ENCODE peak calls at places on chromosomes 1 and 21, in seven cellular contexts. One of them, this sample, is unnamed.
A peak's percentile ranks its signal among the peaks of the same experiment; 100 is the strongest.

GRCh38 chr1:155284476-155284875 is 7.2 kb downstream of the HCN3 start:
- DNase-seq in neural progenitor cell: no peak
- DNase-seq in MM.1S: no peak
- DNase-seq in fibroblast of lung: no peak
- DNase-seq in hepatocyte: no peak
- DNase-seq in PC-3: no peak
- DNase-seq in OCI-LY7: no peak
- DNase-seq in this sample: no peak

GRCh38 chr1:236523704-236524141 is at the start of gene LGALS8:
- DNase-seq in neural progenitor cell: peak; percentile 69
- DNase-seq in MM.1S: peak; percentile 51
- DNase-seq in OCI-LY7: no peak
- DNase-seq in fibroblast of lung: peak; percentile 84
- DNase-seq in PC-3: peak; percentile 67
- DNase-seq in hepatocyte: peak; percentile 90
- DNase-seq in this sample: peak; percentile 78

GRCh38 chr1:198756470-198756869 is 117.6 kb downstream of the PTPRC start:
- DNase-seq in MM.1S: peak; percentile 31
- DNase-seq in neural progenitor cell: no peak
- DNase-seq in hepatocyte: no peak
- DNase-seq in OCI-LY7: no peak
- DNase-seq in fibroblast of lung: peak; percentile 64
- DNase-seq in PC-3: peak; percentile 41
- DNase-seq in this sample: no peak

GRCh38 chr1:201248721-201249559 is 34.4 kb upstream of the PKP1 start:
- DNase-seq in hepatocyte: no peak
- DNase-seq in MM.1S: no peak
- DNase-seq in PC-3: no peak
- DNase-seq in neural progenitor cell: no peak
- DNase-seq in fibroblast of lung: no peak
- DNase-seq in OCI-LY7: no peak
- DNase-seq in this sample: no peak

GRCh38 chr1:161801955-161802354 is 35.8 kb downstream of the ATF6 start:
- DNase-seq in neural progenitor cell: peak; percentile 16
- DNase-seq in MM.1S: peak; percentile 98
- DNase-seq in hepatocyte: peak; percentile 5
- DNase-seq in PC-3: no peak
- DNase-seq in OCI-LY7: no peak
- DNase-seq in fibroblast of lung: no peak
- DNase-seq in this sample: no peak

GRCh38 chr1:35881850-35882273 is 1.1 kb upstream of the AGO1 start:
- DNase-seq in OCI-LY7: no peak
- DNase-seq in hepatocyte: no peak
- DNase-seq in neural progenitor cell: no peak
- DNase-seq in MM.1S: no peak
- DNase-seq in PC-3: no peak
- DNase-seq in fibroblast of lung: no peak
- DNase-seq in this sample: no peak

GRCh38 chr21:45041351-45041805 is 33.0 kb upstream of the ADARB1 start:
- DNase-seq in fibroblast of lung: peak; percentile 88
- DNase-seq in neural progenitor cell: no peak
- DNase-seq in PC-3: no peak
- DNase-seq in MM.1S: no peak
- DNase-seq in OCI-LY7: no peak
- DNase-seq in hepatocyte: peak; percentile 50
- DNase-seq in this sample: no peak

GRCh38 chr1:21633141-21633755 is 35.9 kb downstream of the RAP1GAP start:
- DNase-seq in hepatocyte: no peak
- DNase-seq in OCI-LY7: no peak
- DNase-seq in neural progenitor cell: no peak
- DNase-seq in MM.1S: no peak
- DNase-seq in fibroblast of lung: no peak
- DNase-seq in PC-3: no peak
- DNase-seq in this sample: no peak

GRCh38 chr1:17209446-17209845 is 4.5 kb downstream of the PADI1 start:
- DNase-seq in neural progenitor cell: no peak
- DNase-seq in OCI-LY7: no peak
- DNase-seq in fibroblast of lung: no peak
- DNase-seq in PC-3: no peak
- DNase-seq in hepatocyte: no peak
- DNase-seq in MM.1S: no peak
- DNase-seq in this sample: no peak

GRCh38 chr1:7013833-7014639 is 228.8 kb downstream of the CAMTA1 start:
- DNase-seq in OCI-LY7: no peak
- DNase-seq in MM.1S: no peak
- DNase-seq in fibroblast of lung: no peak
- DNase-seq in PC-3: no peak
- DNase-seq in hepatocyte: no peak
- DNase-seq in neural progenitor cell: no peak
- DNase-seq in this sample: no peak

DNA sequence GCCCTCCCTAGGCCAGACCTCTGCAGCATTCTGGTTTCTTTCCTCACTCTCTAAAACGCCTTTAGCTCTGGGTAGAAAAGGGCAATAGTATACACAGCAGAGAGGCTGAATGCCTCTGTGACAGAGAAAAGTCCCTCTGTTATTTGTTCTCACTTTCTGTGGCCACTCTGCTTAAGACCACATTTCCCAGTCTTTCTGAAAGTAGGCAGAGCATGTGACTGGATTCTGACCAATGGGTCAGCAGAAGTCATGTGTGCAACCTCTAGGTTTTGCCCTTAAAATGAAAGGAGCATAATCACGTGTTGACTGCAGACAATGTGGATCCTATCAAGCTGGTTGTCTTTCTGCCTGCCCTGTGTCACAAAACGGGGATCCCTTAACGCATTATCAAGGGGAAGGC is 79.7 kb upstream of the MARK1 start:
- DNase-seq in PC-3: no peak
- DNase-seq in hepatocyte: no peak
- DNase-seq in fibroblast of lung: no peak
- DNase-seq in OCI-LY7: no peak
- DNase-seq in MM.1S: peak; percentile 58
- DNase-seq in neural progenitor cell: no peak
- DNase-seq in this sample: no peak
- H3K79me2 ChIP-seq in PC-3: no peaks in the 10 kb centered on the region
- H3K79me2 ChIP-seq in hepatocyte: no peaks in the 10 kb centered on the region
- H3K79me2 ChIP-seq in fibroblast of lung: no peaks in the 10 kb centered on the region
- H3K79me2 ChIP-seq in OCI-LY7: no peaks in the 10 kb centered on the region
- H3K79me2 ChIP-seq in MM.1S: no peaks in the 10 kb centered on the region
- H3K79me2 ChIP-seq in neural progenitor cell: no peaks in the 10 kb centered on the region
- H3K79me2 ChIP-seq in this sample: no peaks in the 10 kb centered on the region

DNA sequence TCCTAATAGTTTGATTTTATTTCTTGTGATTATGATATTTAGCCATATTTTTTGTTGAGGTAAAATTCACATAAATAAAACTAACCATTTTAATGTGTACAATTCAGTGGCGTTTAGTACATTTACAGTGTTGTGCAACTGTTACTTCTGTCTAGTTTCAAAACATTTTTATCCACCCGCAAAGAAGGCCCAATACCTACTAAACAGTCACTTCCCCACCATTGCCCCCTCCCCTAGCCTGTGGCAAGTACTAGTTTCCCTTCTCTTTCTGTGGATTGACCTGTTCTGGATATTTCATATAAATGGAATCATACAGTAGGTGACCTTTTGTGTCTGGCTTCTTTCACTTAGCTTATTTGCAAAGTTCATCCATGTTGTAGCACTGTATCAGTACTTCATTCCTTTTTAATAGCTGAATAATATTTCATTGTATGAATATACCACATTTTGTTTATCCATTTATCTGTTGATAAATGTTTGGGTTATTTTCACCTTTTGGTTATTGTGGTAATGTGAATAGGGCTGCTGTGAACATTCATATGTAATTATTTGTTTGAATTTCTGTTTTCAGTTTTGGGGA is 4.1 kb downstream of the FLVCR1 start:
- DNase-seq in fibroblast of lung: no peak
- DNase-seq in hepatocyte: no peak
- DNase-seq in OCI-LY7: no peak
- DNase-seq in PC-3: no peak
- DNase-seq in neural progenitor cell: no peak
- DNase-seq in MM.1S: no peak
- DNase-seq in this sample: no peak
- H3K79me2 ChIP-seq in fibroblast of lung: peaks cover 21% of the 10 kb centered on the region
- H3K79me2 ChIP-seq in hepatocyte: peaks cover 78% of the 10 kb centered on the region
- H3K79me2 ChIP-seq in OCI-LY7: peaks cover 62% of the 10 kb centered on the region
- H3K79me2 ChIP-seq in PC-3: peaks cover 57% of the 10 kb centered on the region
- H3K79me2 ChIP-seq in neural progenitor cell: peaks cover 78% of the 10 kb centered on the region
- H3K79me2 ChIP-seq in MM.1S: peaks cover 40% of the 10 kb centered on the region
- H3K79me2 ChIP-seq in this sample: peaks cover 62% of the 10 kb centered on the region

GRCh38 chr1:8364528-8365442 is 46.9 kb downstream of the SLC45A1 start:
- DNase-seq in PC-3: no peak
- DNase-seq in fibroblast of lung: peak; percentile 66
- DNase-seq in neural progenitor cell: no peak
- DNase-seq in hepatocyte: no peak
- DNase-seq in OCI-LY7: no peak
- DNase-seq in MM.1S: no peak
- DNase-seq in this sample: no peak
- H3K79me2 ChIP-seq in PC-3: no peaks in the 10 kb centered on the region
- H3K79me2 ChIP-seq in fibroblast of lung: peaks cover 24% of the 10 kb centered on the region
- H3K79me2 ChIP-seq in neural progenitor cell: peaks cover 38% of the 10 kb centered on the region
- H3K79me2 ChIP-seq in hepatocyte: peaks cover 72% of the 10 kb centered on the region
- H3K79me2 ChIP-seq in OCI-LY7: peaks cover 41% of the 10 kb centered on the region
- H3K79me2 ChIP-seq in MM.1S: no peaks in the 10 kb centered on the region
- H3K79me2 ChIP-seq in this sample: peaks cover 16% of the 10 kb centered on the region

DNA sequence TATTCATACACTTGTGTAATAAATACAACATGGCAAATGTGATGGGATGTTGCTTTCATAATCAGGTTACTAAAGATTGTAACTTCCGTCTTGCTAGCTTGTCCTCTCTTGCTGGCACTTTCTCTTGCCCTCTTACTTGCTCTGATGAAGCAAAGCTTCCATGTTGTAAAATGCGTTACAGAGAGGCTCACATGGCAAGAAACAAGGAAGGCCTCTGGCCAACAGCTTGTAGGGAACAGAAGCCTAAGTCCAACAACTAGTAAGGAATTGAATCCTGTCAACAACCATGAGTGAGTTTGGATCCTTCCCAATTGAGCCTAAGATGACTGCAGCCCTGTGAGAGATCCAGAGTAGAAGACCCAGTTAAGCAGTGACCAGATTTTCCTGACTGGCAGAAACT is 15.4 kb downstream of the TMED5 start:
- DNase-seq in neural progenitor cell: no peak
- DNase-seq in PC-3: no peak
- DNase-seq in OCI-LY7: no peak
- DNase-seq in hepatocyte: no peak
- DNase-seq in fibroblast of lung: no peak
- DNase-seq in MM.1S: no peak
- DNase-seq in this sample: no peak
- H3K79me2 ChIP-seq in neural progenitor cell: peaks cover 39% of the 10 kb centered on the region
- H3K79me2 ChIP-seq in PC-3: peaks cover 88% of the 10 kb centered on the region
- H3K79me2 ChIP-seq in OCI-LY7: peaks cover 92% of the 10 kb centered on the region
- H3K79me2 ChIP-seq in hepatocyte: peaks cover 95% of the 10 kb centered on the region
- H3K79me2 ChIP-seq in fibroblast of lung: peaks cover 62% of the 10 kb centered on the region
- H3K79me2 ChIP-seq in MM.1S: peaks cover 77% of the 10 kb centered on the region
- H3K79me2 ChIP-seq in this sample: peaks cover 96% of the 10 kb centered on the region

GRCh38 chr1:207808322-207808705 is 56.5 kb downstream of the CD46 start:
- DNase-seq in OCI-LY7: no peak
- DNase-seq in PC-3: no peak
- DNase-seq in neural progenitor cell: no peak
- DNase-seq in fibroblast of lung: no peak
- DNase-seq in MM.1S: no peak
- DNase-seq in hepatocyte: no peak
- DNase-seq in this sample: peak; percentile 86
- H3K79me2 ChIP-seq in OCI-LY7: no peaks in the 10 kb centered on the region
- H3K79me2 ChIP-seq in PC-3: no peaks in the 10 kb centered on the region
- H3K79me2 ChIP-seq in neural progenitor cell: no peaks in the 10 kb centered on the region
- H3K79me2 ChIP-seq in fibroblast of lung: peaks cover 3% of the 10 kb centered on the region
- H3K79me2 ChIP-seq in MM.1S: peaks cover 78% of the 10 kb centered on the region
- H3K79me2 ChIP-seq in hepatocyte: no peaks in the 10 kb centered on the region
- H3K79me2 ChIP-seq in this sample: peaks cover 34% of the 10 kb centered on the region

GRCh38 chr1:246923482-246923881 is 8.3 kb downstream of the AHCTF1 start:
- DNase-seq in fibroblast of lung: no peak
- DNase-seq in PC-3: no peak
- DNase-seq in neural progenitor cell: no peak
- DNase-seq in OCI-LY7: no peak
- DNase-seq in MM.1S: no peak
- DNase-seq in hepatocyte: no peak
- DNase-seq in this sample: no peak
- H3K79me2 ChIP-seq in fibroblast of lung: peaks cover 92% of the 10 kb centered on the region
- H3K79me2 ChIP-seq in PC-3: peaks cover 99% of the 10 kb centered on the region
- H3K79me2 ChIP-seq in neural progenitor cell: peaks cover 100% of the 10 kb centered on the region
- H3K79me2 ChIP-seq in OCI-LY7: peaks cover 99% of the 10 kb centered on the region
- H3K79me2 ChIP-seq in MM.1S: peaks cover 99% of the 10 kb centered on the region
- H3K79me2 ChIP-seq in hepatocyte: peaks cover 100% of the 10 kb centered on the region
- H3K79me2 ChIP-seq in this sample: peaks cover 94% of the 10 kb centered on the region

DNA sequence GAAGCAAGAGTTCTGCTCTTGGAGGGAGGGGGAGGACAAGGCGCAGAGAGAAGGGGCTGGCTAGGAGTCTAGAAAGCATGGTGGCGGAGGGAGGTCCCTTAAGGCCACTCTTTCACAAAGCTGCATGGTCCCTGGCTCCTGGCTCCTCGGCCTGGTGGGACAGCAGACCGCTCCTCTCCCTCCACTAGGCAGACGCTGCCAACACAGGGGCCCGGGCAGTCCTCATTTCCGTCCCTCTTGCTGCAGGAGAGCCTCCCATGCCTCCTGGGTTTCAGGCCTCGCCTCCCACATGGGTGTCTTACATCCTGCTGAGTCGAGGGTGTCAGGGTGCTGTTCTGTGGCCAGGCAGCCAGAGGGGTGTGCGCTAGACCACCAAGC is 108.0 kb downstream of the CASZ1 start:
- DNase-seq in PC-3: no peak
- DNase-seq in neural progenitor cell: no peak
- DNase-seq in MM.1S: no peak
- DNase-seq in hepatocyte: no peak
- DNase-seq in OCI-LY7: no peak
- DNase-seq in fibroblast of lung: no peak
- DNase-seq in this sample: no peak
- H3K79me2 ChIP-seq in PC-3: no peaks in the 10 kb centered on the region
- H3K79me2 ChIP-seq in neural progenitor cell: no peaks in the 10 kb centered on the region
- H3K79me2 ChIP-seq in MM.1S: no peaks in the 10 kb centered on the region
- H3K79me2 ChIP-seq in hepatocyte: peaks cover 48% of the 10 kb centered on the region
- H3K79me2 ChIP-seq in OCI-LY7: no peaks in the 10 kb centered on the region
- H3K79me2 ChIP-seq in fibroblast of lung: no peaks in the 10 kb centered on the region
- H3K79me2 ChIP-seq in this sample: peaks cover 24% of the 10 kb centered on the region